ENCODE peak calls at places on chromosomes 5 and 9, in seven cellular contexts. Z is stimulated activated CD4-positive, alpha-beta T cell treated with anti-CD3 and anti-CD28 coated beads, Interleukin-12 subunit alpha, Interleukin-12 subunit beta, amount 100 ng/mL, for 48 hours; S is activated CD4-positive, alpha-beta T cell treated with anti-CD3 and anti-CD28 coated beads for 4 hours; A is adrenal gland; D is SK-N-SH; N is left lobe of liver; F is HTR-8/SVneo. W is an unnamed sample.

GRCh38 chr5:9529041-9529480 is 16.8 kb downstream of the SEMA5A start:
- DNase-seq in Z (no peak), S (no peak), A (no peak), D (no peak), N (peak), F (no peak), W (peak)

GRCh38 chr9:87515086-87515485 is 17.4 kb downstream of the DAPK1 start:
- DNase-seq in Z (no peak), S (no peak), A (no peak), D (no peak), N (no peak), F (no peak), W (no peak)

GRCh38 chr5:93431255-93431654 is 149.8 kb downstream of the NR2F1-AS1 start:
- DNase-seq in Z (no peak), S (no peak), A (no peak), D (no peak), N (no peak), F (no peak), W (no peak)

GRCh38 chr5:8700691-8701090 is 831.7 kb downstream of the MTRR start:
- DNase-seq in Z (no peak), S (no peak), A (no peak), D (no peak), N (no peak), F (no peak), W (no peak)

GRCh38 chr5:115601709-115602584 is at the start of gene TICAM2:
- DNase-seq in Z (peak), S (peak), A (peak), D (peak), N (peak), F (peak), W (peak)

GRCh38 chr5:131541071-131541470 is 94.0 kb downstream of the RAPGEF6 start:
- DNase-seq in Z (no peak), S (no peak), A (no peak), D (no peak), N (no peak), F (no peak), W (no peak)

GRCh38 chr5:87850843-87851242 is 417.8 kb downstream of the TMEM161B start:
- DNase-seq in Z (no peak), S (no peak), A (no peak), D (no peak), N (no peak), F (no peak), W (no peak)

GRCh38 chr9:109974143-109974917 is 194.3 kb downstream of the PALM2AKAP2 start:
- DNase-seq in Z (peak), S (peak), A (peak), D (no peak), N (peak), F (no peak), W (peak)

GRCh38 chr9:120475341-120475740 is 104.6 kb downstream of the CDK5RAP2 start:
- DNase-seq in Z (no peak), S (no peak), A (no peak), D (no peak), N (no peak), F (no peak), W (peak)

GRCh38 chr5:31854625-31855526 is 215.9 kb downstream of the PDZD2 start:
- DNase-seq in Z (no peak), S (no peak), A (peak), D (peak), N (no peak), F (peak), W (peak)

GRCh38 chr5:66406761-66407289 is 189.4 kb upstream of the MAST4 start:
- DNase-seq in Z (no peak), S (no peak), A (no peak), D (no peak), N (no peak), F (no peak), W (no peak)

GRCh38 chr9:18788256-18788655 is 244.8 kb downstream of the SAXO1 start:
- DNase-seq in Z (no peak), S (no peak), A (no peak), D (no peak), N (no peak), F (no peak), W (no peak)

GRCh38 chr9:127838375-127839078 is 15.9 kb downstream of the ENG start:
- DNase-seq in Z (no peak), S (no peak), A (peak), D (no peak), N (peak), F (peak), W (peak)

GRCh38 chr9:104868687-104869404 is 59.1 kb downstream of the ABCA1 start:
- DNase-seq in Z (no peak), S (no peak), A (peak), D (peak), N (peak), F (peak), W (peak)

GRCh38 chr5:59001154-59001553 is 418.3 kb downstream of the RAB3C start:
- DNase-seq in Z (no peak), S (no peak), A (no peak), D (peak), N (no peak), F (no peak), W (no peak)

GRCh38 chr9:78584589-78584988 is 287.7 kb downstream of the PSAT1 start:
- DNase-seq in Z (no peak), S (no peak), A (no peak), D (no peak), N (no peak), F (no peak), W (no peak)

GRCh38 chr9:4299006-4299795 is 667 bp downstream of the GLIS3 start:
- DNase-seq in Z (peak), S (peak), A (peak), D (peak), N (peak), F (no peak), W (peak)

GRCh38 chr9:126147186-126147585 is 179.4 kb upstream of the MVB12B start:
- DNase-seq in Z (no peak), S (no peak), A (no peak), D (peak), N (peak), F (no peak), W (no peak)

GRCh38 chr5:127031147-127031862 is 947 bp upstream of the MARCHF3 start:
- DNase-seq in Z (peak), S (peak), A (no peak), D (no peak), N (no peak), F (peak), W (peak)

GRCh38 chr5:14995229-14995628 is 123.7 kb upstream of the ANKH start:
- DNase-seq in Z (no peak), S (no peak), A (no peak), D (no peak), N (no peak), F (no peak), W (no peak)

GRCh38 chr5:108379722-108380530 is 2.0 kb downstream of the FBXL17 start:
- DNase-seq in Z (no peak), S (no peak), A (no peak), D (no peak), N (no peak), F (no peak), W (no peak)

GRCh38 chr5:64489857-64490256 is 16.0 kb upstream of the RGS7BP start:
- DNase-seq in Z (no peak), S (no peak), A (no peak), D (no peak), N (no peak), F (no peak), W (no peak)

GRCh38 chr5:83034036-83034435 is 43.2 kb downstream of the TMEM167A start:
- DNase-seq in Z (no peak), S (no peak), A (no peak), D (no peak), N (no peak), F (no peak), W (no peak)

GRCh38 chr5:1297243-1297642 is 2.4 kb upstream of the TERT start:
- DNase-seq in Z (no peak), S (no peak), A (no peak), D (no peak), N (peak), F (no peak), W (no peak)

GRCh38 chr9:2424564-2425153 is 196.9 kb upstream of the VLDLR start:
- DNase-seq in Z (no peak), S (no peak), A (peak), D (no peak), N (no peak), F (peak), W (peak)

GRCh38 chr5:32223972-32224608 is 50.0 kb upstream of the GOLPH3 start:
- DNase-seq in Z (no peak), S (no peak), A (peak), D (no peak), N (no peak), F (peak), W (no peak)

GRCh38 chr5:136212252-136212721 is 19.3 kb upstream of the SMIM32 start:
- DNase-seq in Z (peak), S (peak), A (peak), D (peak), N (peak), F (peak), W (peak)

GRCh38 chr9:2478421-2478820 is 143.2 kb upstream of the VLDLR start:
- DNase-seq in Z (no peak), S (no peak), A (no peak), D (no peak), N (no peak), F (no peak), W (peak)

GRCh38 chr9:105127863-105128220 is 116.6 kb upstream of the SLC44A1 start:
- DNase-seq in Z (peak), S (peak), A (no peak), D (no peak), N (no peak), F (peak), W (no peak)

GRCh38 chr5:180830253-180831138 is 27.9 kb upstream of the MGAT1 start:
- DNase-seq in Z (peak), S (peak), A (peak), D (peak), N (peak), F (no peak), W (peak)

GRCh38 chr5:10555134-10555733 is 8.6 kb upstream of the ANKRD33B start:
- DNase-seq in Z (no peak), S (no peak), A (no peak), D (peak), N (no peak), F (peak), W (no peak)

W was measured in right cardiac atrium.